ENCODE peak calls at places on chromosomes 3 and 15, in four cellular contexts. E is OCI-LY7, H is psoas muscle, O is IMR-90. Q is an unnamed sample.

GRCh38 chr3:64890466-64890865 is 202.7 kb upstream of the ADAMTS9 start:
- DNase-seq in E (no peak), H (no peak), O (no peak), Q (no peak)

GRCh38 chr15:83930813-83931212 is 276.9 kb downstream of the ADAMTSL3 start:
- DNase-seq in E (no peak), H (no peak), O (no peak), Q (no peak)

GRCh38 chr3:133983126-133983525 is 46.6 kb downstream of the SLCO2A1 start:
- DNase-seq in E (no peak), H (no peak), O (no peak), Q (no peak)

GRCh38 chr3:184740509-184741258 is 28.8 kb upstream of the MAGEF1 start:
- DNase-seq in E (no peak), H (no peak), O (peak; percentile 69), Q (no peak)

GRCh38 chr15:84915011-84915958 is 30.8 kb downstream of the SLC28A1 start:
- DNase-seq in E (peak; percentile 16), H (peak; percentile 79), O (peak; percentile 86), Q (peak; percentile 18)

GRCh38 chr3:111895079-111895478 is 36.0 kb downstream of the PHLDB2 start:
- DNase-seq in E (peak; percentile 14), H (no peak), O (peak; percentile 76), Q (no peak)

GRCh38 chr15:65421360-65422215 is 1.2 kb downstream of the IGDCC4 start:
- DNase-seq in E (no peak), H (peak; percentile 65), O (peak; percentile 73), Q (no peak)

GRCh38 chr15:92921215-92922131 is 21.3 kb downstream of the CHD2 start:
- DNase-seq in E (no peak), H (no peak), O (peak; percentile 73), Q (no peak)

GRCh38 chr3:135927170-135927569 is 38.4 kb upstream of the PPP2R3A start:
- DNase-seq in E (no peak), H (no peak), O (peak; percentile 48), Q (no peak)

GRCh38 chr15:90213123-90213817 is 12.1 kb downstream of the SEMA4B start:
- DNase-seq in E (no peak), H (no peak), O (no peak), Q (no peak)

GRCh38 chr3:121552797-121553196 is 7.0 kb upstream of the POLQ start:
- DNase-seq in E (no peak), H (no peak), O (no peak), Q (no peak)

GRCh38 chr3:119357190-119357589 is 63.0 kb downstream of the ARHGAP31 start:
- DNase-seq in E (no peak), H (no peak), O (no peak), Q (no peak)

GRCh38 chr3:196867155-196867506 is 589 bp upstream of the SENP5 start:
- DNase-seq in E (no peak), H (no peak), O (no peak), Q (no peak)

GRCh38 chr15:38702178-38702912 is 137.7 kb upstream of the RASGRP1 start:
- DNase-seq in E (no peak), H (no peak), O (no peak), Q (no peak)

GRCh38 chr3:129238945-129239705 is 10.3 kb upstream of the COPG1 start:
- DNase-seq in E (no peak), H (no peak), O (peak; percentile 25), Q (no peak)

GRCh38 chr3:126782554-126782953 is 78.5 kb downstream of the CHCHD6 start:
- DNase-seq in E (no peak), H (peak; percentile 23), O (peak; percentile 87), Q (no peak)

GRCh38 chr15:49901867-49902775 is 216.9 kb downstream of the ATP8B4 start:
- DNase-seq in E (no peak), H (no peak), O (peak; percentile 65), Q (no peak)

GRCh38 chr3:174193559-174193958 is 665.6 kb upstream of the NAALADL2 start:
- DNase-seq in E (no peak), H (no peak), O (peak; percentile 56), Q (no peak)

GRCh38 chr3:126180477-126181397 is at the start of gene ALDH1L1:
- DNase-seq in E (no peak), H (peak; percentile 88), O (peak; percentile 6), Q (no peak)

GRCh38 chr3:123201223-123201556 is 553 bp upstream of the SEC22A start:
- DNase-seq in E (no peak), H (no peak), O (no peak), Q (no peak)

GRCh38 chr3:160665784-160666526 is 11.0 kb upstream of the ARL14 start:
- DNase-seq in E (no peak), H (no peak), O (peak; percentile 91), Q (peak; percentile 41)

GRCh38 chr3:170331143-170331542 is 26.4 kb upstream of the SKIL start:
- DNase-seq in E (no peak), H (no peak), O (no peak), Q (no peak)

GRCh38 chr15:83837946-83838571 is 184.1 kb downstream of the ADAMTSL3 start:
- DNase-seq in E (peak; percentile 3), H (no peak), O (peak; percentile 14), Q (peak; percentile 3)

GRCh38 chr15:57026016-57026602 is 107.7 kb downstream of the TCF12 start:
- DNase-seq in E (no peak), H (no peak), O (peak; percentile 57), Q (no peak)

DNA sequence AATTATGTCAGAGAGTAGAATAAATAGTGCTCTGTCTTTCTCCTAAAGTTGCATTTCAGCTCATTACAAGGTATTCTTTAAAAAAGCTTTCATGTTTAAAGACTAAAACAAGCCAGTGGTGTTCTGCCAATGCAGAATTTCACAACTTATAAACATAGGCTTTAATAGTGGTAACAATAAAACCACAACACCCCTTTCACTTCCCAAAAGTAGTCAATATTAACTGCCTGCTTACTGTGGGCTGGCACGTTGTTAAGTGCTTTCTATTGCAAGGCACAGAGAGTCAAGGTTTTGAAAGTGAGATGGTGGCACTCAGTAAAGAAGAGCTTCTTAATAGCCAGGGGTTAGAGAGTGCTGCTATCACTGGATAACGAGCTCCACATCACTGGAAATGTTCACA is 8.4 kb upstream of the RTP1 start:
- DNase-seq in E (peak; percentile 68), H (no peak), O (peak; percentile 49), Q (no peak)
- H3K4me1 ChIP-seq in E (peaks cover 40% of the 10 kb centered on the region), H (peaks cover 24% of the 10 kb centered on the region), O (peaks cover 18% of the 10 kb centered on the region), Q (no peaks in the 10 kb centered on the region)

DNA sequence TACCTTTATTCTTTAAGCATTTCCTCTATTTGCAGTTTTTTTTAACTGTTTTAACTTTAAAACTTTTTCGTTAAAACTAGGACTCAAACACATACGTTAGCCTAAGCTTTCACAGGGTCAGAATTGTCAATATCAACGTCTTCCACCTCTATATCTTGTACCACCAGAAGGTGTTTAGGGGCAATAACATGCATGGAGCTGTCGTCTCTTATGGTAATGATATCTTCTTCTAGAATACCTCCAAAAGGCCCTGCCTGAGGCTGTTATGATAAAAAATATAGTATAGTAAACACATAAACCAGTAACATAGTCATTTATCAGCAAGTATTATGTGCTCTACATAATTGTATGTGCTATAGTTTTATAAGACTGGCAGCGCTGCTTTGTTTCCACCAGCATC is 76.3 kb upstream of the MLF1 start:
- DNase-seq in E (no peak), H (no peak), O (no peak), Q (no peak)
- H3K4me1 ChIP-seq in E (no peaks in the 10 kb centered on the region), H (no peaks in the 10 kb centered on the region), O (no peaks in the 10 kb centered on the region), Q (no peaks in the 10 kb centered on the region)

DNA sequence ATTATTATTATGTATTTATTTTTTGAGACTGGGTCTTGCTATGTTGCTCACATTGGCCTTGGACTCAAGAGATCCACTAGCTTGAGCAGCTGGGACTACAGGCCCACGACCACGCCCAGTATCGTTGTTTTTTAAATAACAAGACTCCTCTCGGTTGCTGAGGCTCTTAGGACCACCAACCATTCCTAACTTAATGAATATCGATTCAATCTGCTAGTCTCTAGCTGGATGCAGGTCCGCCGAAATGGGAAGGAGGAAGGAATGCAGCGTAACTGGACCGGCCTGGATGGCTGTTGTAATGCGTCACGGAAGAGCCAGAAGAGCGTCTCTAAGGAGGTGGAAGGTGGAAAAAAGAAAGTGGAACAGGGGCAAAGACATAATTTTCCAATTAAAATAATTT is 1.7 kb downstream of the ANXA2 start:
- DNase-seq in E (no peak), H (no peak), O (no peak), Q (no peak)
- H3K4me1 ChIP-seq in E (no peaks in the 10 kb centered on the region), H (peaks cover 52% of the 10 kb centered on the region), O (peaks cover 47% of the 10 kb centered on the region), Q (peaks cover 17% of the 10 kb centered on the region)

GRCh38 chr3:66419053-66419440 is 81.8 kb downstream of the LRIG1 start:
- DNase-seq in E (no peak), H (no peak), O (no peak), Q (no peak)
- H3K4me1 ChIP-seq in E (no peaks in the 10 kb centered on the region), H (peaks cover 47% of the 10 kb centered on the region), O (peaks cover 20% of the 10 kb centered on the region), Q (no peaks in the 10 kb centered on the region)

GRCh38 chr15:74784854-74785715 is 3.2 kb downstream of the CSK start:
- DNase-seq in E (no peak), H (no peak), O (no peak), Q (no peak)
- H3K4me1 ChIP-seq in E (peaks cover 72% of the 10 kb centered on the region), H (peaks cover 82% of the 10 kb centered on the region), O (peaks cover 32% of the 10 kb centered on the region), Q (peaks cover 90% of the 10 kb centered on the region)

GRCh38 chr3:56758539-56758981 is 43.2 kb downstream of the ARHGEF3 start:
- DNase-seq in E (no peak), H (no peak), O (peak; percentile 91), Q (no peak)
- H3K4me1 ChIP-seq in E (peaks cover 32% of the 10 kb centered on the region), H (peaks cover 42% of the 10 kb centered on the region), O (peaks cover 6% of the 10 kb centered on the region), Q (peaks cover 4% of the 10 kb centered on the region)